ENCODE peak calls at places on chromosomes 6 and 20, in five cellular contexts. T is neural progenitor cell; Z is IMR-90; M is pancreas; Q is naive thymus-derived CD4-positive, alpha-beta T cell. K is an unnamed sample.

GRCh38 chr6:1400126-1400850 is 10.9 kb downstream of the FOXF2 start:
- DNase-seq in T (no peak), Q (no peak), M (no peak), Z (no peak), K (no peak)

GRCh38 chr6:51487937-51488336 is 599.5 kb downstream of the PKHD1 start:
- DNase-seq in M (no peak), T (no peak), Q (no peak), Z (no peak), K (no peak)

GRCh38 chr6:32081168-32081624 is 27.9 kb downstream of the TNXB start:
- DNase-seq in Q (no peak), T (no peak), Z (peak; percentile 89), M (no peak), K (peak; percentile 91)

GRCh38 chr6:109695468-109695867 is 4.4 kb downstream of the FIG4 start:
- DNase-seq in M (no peak), Q (no peak), T (peak; percentile 15), Z (no peak), K (no peak)

GRCh38 chr6:3294396-3294795 is 35.6 kb downstream of the PSMG4 start:
- DNase-seq in M (no peak), Z (no peak), T (no peak), Q (no peak), K (no peak)

GRCh38 chr6:151036869-151037680 is 171.6 kb downstream of the MTHFD1L start:
- DNase-seq in Q (no peak), M (no peak), Z (peak; percentile 38), T (no peak), K (no peak)

GRCh38 chr20:57620274-57620990 is at the start of gene ZBP1:
- DNase-seq in T (no peak), Q (peak; percentile 41), M (no peak), Z (no peak), K (peak; percentile 68)

GRCh38 chr6:81138236-81138635 is 614.2 kb downstream of the TENT5A start:
- DNase-seq in T (no peak), Z (no peak), Q (no peak), M (no peak), K (peak; percentile 30)

GRCh38 chr6:99331531-99331930 is 17.9 kb downstream of the FAXC start:
- DNase-seq in M (no peak), Q (no peak), Z (no peak), T (no peak), K (no peak)

GRCh38 chr6:36244641-36245280 is 25.1 kb upstream of the PNPLA1 start:
- DNase-seq in T (peak; percentile 53), M (no peak), Z (peak; percentile 36), Q (no peak), K (no peak)

GRCh38 chr20:44079291-44079690 is 107.7 kb downstream of the JPH2 start:
- DNase-seq in M (no peak), Q (no peak), Z (no peak), T (no peak), K (no peak)
- H3K27ac ChIP-seq in M (no peak overlapping the region), Q (no peak overlapping the region), Z (no peak overlapping the region), T (no peak overlapping the region), K (no peak overlapping the region)

GRCh38 chr6:16720861-16721260 is 40.4 kb downstream of the ATXN1 start:
- DNase-seq in M (no peak), Q (no peak), T (no peak), Z (no peak), K (no peak)
- H3K4me1 ChIP-seq in M (peaks cover 28% of the 10 kb centered on the region), Q (no peaks in the 10 kb centered on the region), T (no peaks in the 10 kb centered on the region), Z (peaks cover 17% of the 10 kb centered on the region), K (no peaks in the 10 kb centered on the region)

GRCh38 chr6:26739811-26740210 is 80.3 kb upstream of the ZNF322 start:
- DNase-seq in Q (no peak), Z (no peak), M (no peak), T (no peak), K (no peak)

GRCh38 chr6:26743941-26744699 is 84.6 kb upstream of the ZNF322 start:
- DNase-seq in Q (no peak), Z (no peak), M (no peak), T (peak; percentile 41), K (no peak)

GRCh38 chr6:26743157-26743821 is 83.7 kb upstream of the ZNF322 start:
- DNase-seq in Z (peak; percentile 78), M (no peak), Q (no peak), T (peak; percentile 76), K (no peak)
- H3K27ac ChIP-seq in Z (no peak overlapping the region), M (no peak overlapping the region), Q (no peak overlapping the region), T (no peak overlapping the region), K (no peak overlapping the region)

DNA sequence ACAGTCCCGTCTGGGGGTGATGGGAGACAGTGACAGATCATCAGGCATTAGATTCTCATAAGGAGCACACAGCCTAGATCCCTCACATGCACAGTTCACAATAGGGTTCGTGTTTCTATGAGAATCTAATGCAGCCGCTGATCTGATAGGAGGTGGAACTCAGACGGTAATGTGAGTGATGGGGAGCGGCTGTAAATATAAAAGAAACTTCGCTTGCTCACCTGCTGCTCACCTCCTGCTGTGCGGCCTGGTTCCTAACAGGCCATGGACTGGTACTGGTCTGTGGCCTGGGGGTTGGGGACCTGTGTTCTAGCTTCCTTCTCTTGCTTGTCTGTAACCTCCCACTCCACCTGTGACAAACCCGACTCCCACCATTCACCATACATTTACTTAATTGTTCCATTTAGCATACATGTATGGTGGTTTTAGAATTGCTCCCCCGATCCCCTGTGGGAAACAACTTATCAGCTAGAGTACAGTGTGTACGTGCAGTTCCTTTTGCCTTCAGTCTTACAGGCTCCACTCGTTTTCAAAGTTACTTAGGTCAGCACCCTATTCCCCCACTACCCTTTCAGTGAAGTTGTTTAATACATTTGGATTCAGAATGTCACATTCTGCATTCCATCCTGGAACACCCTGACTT is 4.0 kb downstream of the MANBAL start:
- DNase-seq in T (no peak), Z (no peak), Q (no peak), M (no peak), K (no peak)
- H3K4me1 ChIP-seq in T (peaks cover 19% of the 10 kb centered on the region), Z (peaks cover 20% of the 10 kb centered on the region), Q (peaks cover 13% of the 10 kb centered on the region), M (peaks cover 26% of the 10 kb centered on the region), K (peaks cover 5% of the 10 kb centered on the region)

GRCh38 chr6:169472786-169473416 is 219.3 kb upstream of the THBS2 start:
- DNase-seq in T (no peak), Q (no peak), M (no peak), Z (no peak), K (no peak)
- H3K27ac ChIP-seq in T (no peak overlapping the region), Q (no peak overlapping the region), M (no peak overlapping the region), Z (no peak overlapping the region), K (peak overlapping the region; percentile 69)

GRCh38 chr6:163709255-163709654 is 294.7 kb downstream of the QKI start:
- DNase-seq in Z (no peak), Q (no peak), M (no peak), T (no peak), K (no peak)
- H3K4me1 ChIP-seq in Z (peaks cover 1% of the 10 kb centered on the region), Q (no peaks in the 10 kb centered on the region), M (no peaks in the 10 kb centered on the region), T (no peaks in the 10 kb centered on the region), K (no peaks in the 10 kb centered on the region)

GRCh38 chr20:20549267-20549612 is 163.2 kb downstream of the RALGAPA2 start:
- DNase-seq in T (no peak), Z (no peak), M (peak; percentile 40), Q (no peak), K (no peak)
- H3K27ac ChIP-seq in T (no peak overlapping the region), Z (no peak overlapping the region), M (no peak overlapping the region), Q (no peak overlapping the region), K (no peak overlapping the region)

GRCh38 chr20:49385471-49385870 is 97.0 kb downstream of the KCNB1 start:
- DNase-seq in M (no peak), Q (no peak), Z (peak; percentile 22), T (peak; percentile 71), K (no peak)
- H3K4me1 ChIP-seq in M (peaks cover 8% of the 10 kb centered on the region), Q (no peaks in the 10 kb centered on the region), Z (no peaks in the 10 kb centered on the region), T (peaks cover 14% of the 10 kb centered on the region), K (no peaks in the 10 kb centered on the region)